ENCODE peak calls at places on chromosome 11, in seven cellular contexts. I is CD8-positive, alpha-beta memory T cell; O is mesenchymal stem cell; Q is astrocyte; F is tibial artery; M is Panc1; N is Peyer's patch. L is an unnamed sample. For H3K9me3, the result is how much of the 10 kb centered on the place peaks cover.

GRCh38 chr11:93524868-93525267 is 18.3 kb downstream of the SMCO4 start:
- DNase-seq in I (no peak), O (no peak), F (no peak), Q (no peak), N (no peak), M (no peak), L (no peak)

GRCh38 chr11:2271077-2271326 is 614 bp upstream of the ASCL2 start:
- DNase-seq in O (no peak), Q (no peak), M (no peak), I (no peak), N (peak), F (peak), L (no peak)

GRCh38 chr11:110948112-110948511 is 235.9 kb upstream of the ARHGAP20 start:
- DNase-seq in M (no peak), F (peak), I (no peak), O (no peak), Q (peak), N (no peak), L (no peak)

GRCh38 chr11:27370374-27370773 is 7.4 kb upstream of the CCDC34 start:
- DNase-seq in F (no peak), M (no peak), I (no peak), Q (no peak), N (no peak), O (peak), L (no peak)

GRCh38 chr11:44609028-44609782 is 43.7 kb downstream of the CD82 start:
- DNase-seq in I (peak), O (no peak), F (no peak), M (no peak), N (peak), Q (no peak), L (no peak)

GRCh38 chr11:65116370-65117205 is 913 bp downstream of the ZNHIT2 start:
- DNase-seq in Q (peak), F (no peak), O (peak), N (peak), I (peak), M (no peak), L (peak)

GRCh38 chr11:73024646-73025045 is 117.5 kb downstream of the FCHSD2 start:
- DNase-seq in F (no peak), N (no peak), I (no peak), Q (no peak), O (no peak), M (no peak), L (no peak)

GRCh38 chr11:128212324-128212723 is 375.0 kb downstream of the ETS1 start:
- DNase-seq in Q (no peak), N (no peak), O (no peak), M (no peak), F (no peak), I (no peak), L (no peak)

GRCh38 chr11:64754124-64754918 is 5.5 kb downstream of the PYGM start:
- DNase-seq in O (no peak), F (peak), N (no peak), M (no peak), I (no peak), Q (no peak), L (no peak)

GRCh38 chr11:108025387-108026080 is 16.8 kb downstream of the CUL5 start:
- DNase-seq in I (no peak), Q (no peak), F (no peak), M (no peak), O (peak), N (no peak), L (no peak)

GRCh38 chr11:13984616-13985474 is 22.3 kb downstream of the SPON1 start:
- DNase-seq in Q (peak), I (no peak), F (no peak), O (peak), N (no peak), M (no peak), L (no peak)

GRCh38 chr11:57248780-57249383 is 11.8 kb upstream of the APLNR start:
- DNase-seq in O (peak), M (peak), I (no peak), Q (peak), N (no peak), F (peak), L (no peak)

GRCh38 chr11:70473186-70473872 is 75.0 kb downstream of the CTTN start:
- DNase-seq in O (no peak), Q (no peak), N (no peak), I (no peak), F (no peak), M (no peak), L (no peak)

GRCh38 chr11:14969922-14970323 is 2.2 kb downstream of the CALCA start:
- DNase-seq in I (no peak), M (no peak), Q (no peak), O (peak), F (no peak), N (no peak), L (peak)

GRCh38 chr11:6268811-6269210 is 9.2 kb downstream of the CCKBR start:
- DNase-seq in F (no peak), M (no peak), Q (no peak), N (no peak), O (no peak), I (no peak), L (no peak)

GRCh38 chr11:95788921-95789505 is 569 bp downstream of the FAM76B start:
- DNase-seq in Q (peak), M (no peak), I (no peak), N (peak), O (peak), F (peak), L (peak)

GRCh38 chr11:22169833-22170232 is 23.1 kb upstream of the ANO5 start:
- DNase-seq in F (no peak), Q (no peak), O (no peak), I (no peak), M (no peak), N (no peak), L (no peak)

GRCh38 chr11:78351979-78352731 is 65.5 kb downstream of the GAB2 start:
- DNase-seq in O (peak), F (no peak), Q (no peak), N (no peak), I (no peak), M (no peak), L (no peak)

GRCh38 chr11:67024410-67024809 is 1.5 kb downstream of the SYT12 start:
- DNase-seq in M (no peak), N (peak), F (no peak), O (no peak), Q (no peak), I (peak), L (peak)

GRCh38 chr11:62856333-62856910 is 17.0 kb upstream of the WDR74 start:
- DNase-seq in Q (no peak), F (no peak), M (no peak), I (no peak), N (no peak), O (peak), L (no peak)

GRCh38 chr11:14078941-14079522 is 116.5 kb downstream of the SPON1 start:
- DNase-seq in N (no peak), M (no peak), F (no peak), Q (no peak), O (no peak), I (peak), L (no peak)

DNA sequence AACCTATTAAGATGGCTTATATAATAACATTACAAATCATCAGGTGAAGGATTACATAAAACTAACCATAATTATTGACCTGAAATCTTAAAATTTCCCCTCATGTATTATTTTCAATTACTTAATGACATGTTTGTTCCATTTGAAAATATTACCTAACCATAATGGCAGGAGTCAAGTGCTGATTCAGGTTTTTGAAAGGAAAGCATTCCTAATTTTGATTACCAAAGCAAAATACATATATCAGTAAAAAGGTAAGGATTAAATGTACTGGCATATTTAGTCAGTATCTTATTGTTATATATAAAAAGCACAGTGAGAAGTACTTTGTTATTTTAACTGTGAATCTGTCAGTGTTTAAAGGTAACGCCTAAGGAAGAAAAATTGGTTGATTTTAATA is 960.0 kb upstream of the CNTN5 start:
- DNase-seq in M (no peak), I (no peak), N (no peak), F (no peak), Q (no peak), O (no peak), L (no peak)
- H3K9me3 ChIP-seq in M (under half), I (under half), N (under half), F (under half), Q (under half), O (under half), L (under half)

DNA sequence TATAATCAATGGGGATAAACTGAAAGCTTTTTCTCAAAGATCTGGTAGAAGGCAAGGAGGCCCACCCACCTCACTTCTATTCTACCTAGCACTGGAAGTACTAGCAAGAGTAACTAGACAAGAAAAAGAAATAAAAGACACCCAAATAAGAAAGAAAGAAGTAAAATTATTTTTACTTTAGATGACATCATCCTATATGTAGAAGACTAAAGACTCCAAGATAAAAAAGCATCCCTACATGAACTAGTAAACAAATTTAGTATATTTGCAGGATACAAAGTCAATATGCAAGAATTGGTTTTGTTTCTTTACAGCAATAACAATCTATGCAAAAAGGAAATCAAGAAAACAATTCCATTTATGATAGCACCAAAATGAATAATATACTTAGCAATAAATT is 201.5 kb upstream of the KIRREL3 start:
- DNase-seq in O (no peak), I (no peak), F (no peak), M (no peak), Q (no peak), N (no peak), L (no peak)
- H3K9me3 ChIP-seq in O (under half), I (under half), F (under half), M (under half), Q (under half), N (under half), L (under half)

GRCh38 chr11:96894587-96894986 is 504.8 kb downstream of the JRKL start:
- DNase-seq in I (no peak), F (no peak), N (no peak), M (no peak), O (no peak), Q (no peak), L (no peak)
- H3K9me3 ChIP-seq in I (under half), F (under half), N (under half), M (under half), O (under half), Q (under half), L (under half)

GRCh38 chr11:3345736-3346135 is 33.2 kb downstream of the ZNF195 start:
- DNase-seq in I (no peak), M (no peak), N (no peak), Q (no peak), F (no peak), O (no peak), L (no peak)
- H3K9me3 ChIP-seq in I (under half), M (under half), N (under half), Q (under half), F (under half), O (under half), L (under half)

GRCh38 chr11:114604886-114605285 is 9.3 kb upstream of the NXPE4 start:
- DNase-seq in N (no peak), O (no peak), F (no peak), M (no peak), I (no peak), Q (no peak), L (no peak)
- H3K9me3 ChIP-seq in N (under half), O (under half), F (under half), M (under half), I (under half), Q (under half), L (under half)

GRCh38 chr11:48244804-48245203 is at the start of gene OR4X2:
- DNase-seq in M (no peak), F (no peak), O (no peak), N (no peak), I (no peak), Q (no peak), L (no peak)

GRCh38 chr11:48248902-48249301 is 4.0 kb downstream of the OR4X2 start:
- DNase-seq in Q (no peak), N (no peak), I (no peak), M (no peak), F (no peak), O (no peak), L (no peak)
- H3K9me3 ChIP-seq in Q (under half), N (under half), I (under half), M (under half), F (under half), O (under half), L (under half)

GRCh38 chr11:35667257-35667656 is 4.7 kb downstream of the TRIM44 start:
- DNase-seq in N (no peak), Q (no peak), O (no peak), I (no peak), M (no peak), F (no peak), L (no peak)
- H3K9me3 ChIP-seq in N (under half), Q (under half), O (under half), I (under half), M (under half), F (under half), L (under half)